ENCODE peak calls at places on chromosome 12, in ten cellular contexts. N, C, Y, F, L, S, A, D, I and X are unnamed samples.

GRCh38 chr12:66304296-66304915 is 2.1 kb downstream of the HELB start:
- DNase-seq in N (no peak), C (no peak), Y (no peak), F (no peak), L (no peak), S (no peak), A (no peak), D (no peak), I (no peak), X (no peak)

GRCh38 chr12:1553987-1554982 is 40.1 kb downstream of the FBXL14 start:
- DNase-seq in N (no peak), C (no peak), Y (no peak), F (no peak), L (no peak), S (no peak), A (no peak), D (no peak), I (no peak), X (no peak)

GRCh38 chr12:29153231-29153630 is 4.2 kb downstream of the FAR2 start:
- DNase-seq in N (no peak), C (no peak), Y (peak; percentile 34), F (no peak), L (no peak), S (no peak), A (no peak), D (no peak), I (no peak), X (no peak)

GRCh38 chr12:121791671-121792496 is 1.6 kb downstream of the RHOF start:
- DNase-seq in N (no peak), C (no peak), Y (no peak), F (no peak), L (no peak), S (peak; percentile 64), A (no peak), D (no peak), I (no peak), X (no peak)

GRCh38 chr12:80829767-80830166 is 108.0 kb downstream of the LIN7A start:
- DNase-seq in N (no peak), C (no peak), Y (no peak), F (no peak), L (no peak), S (no peak), A (no peak), D (no peak), I (peak; percentile 19), X (peak; percentile 26)

GRCh38 chr12:62640910-62641448 is 174.4 kb downstream of the MON2 start:
- DNase-seq in N (no peak), C (no peak), Y (no peak), F (no peak), L (no peak), S (no peak), A (no peak), D (no peak), I (peak; percentile 54), X (no peak)

GRCh38 chr12:68119724-68120211 is 39.8 kb downstream of the IFNG start:
- DNase-seq in N (peak; percentile 7), C (no peak), Y (no peak), F (no peak), L (no peak), S (no peak), A (peak; percentile 62), D (no peak), I (no peak), X (no peak)

GRCh38 chr12:6326316-6326959 is 15.4 kb downstream of the TNFRSF1A start:
- DNase-seq in N (no peak), C (no peak), Y (peak; percentile 85), F (no peak), L (no peak), S (peak; percentile 46), A (no peak), D (no peak), I (peak; percentile 69), X (no peak)

GRCh38 chr12:11166300-11166699 is 4.7 kb upstream of the SMIM10L1 start:
- DNase-seq in N (no peak), C (no peak), Y (no peak), F (no peak), L (no peak), S (no peak), A (no peak), D (no peak), I (no peak), X (no peak)